ENCODE peak calls at places on chromosome 12, in eight cellular contexts. L is nephron progenitor cell, F is dorsolateral prefrontal cortex, I is uterus, X is fibroblast of mammary gland, H is adrenal gland, Y is GM12865, A is ovary. C is an unnamed sample.

GRCh38 chr12:53726946-53727309 is 324 bp downstream of the CALCOCO1 start:
- DNase-seq in L (peak), F (no peak), I (no peak), X (peak), H (no peak), Y (no peak), A (peak), C (peak)

GRCh38 chr12:13135336-13136178 is 32.1 kb upstream of the GSG1 start:
- DNase-seq in L (no peak), F (peak), I (peak), X (peak), H (peak), Y (no peak), A (peak), C (peak)

GRCh38 chr12:96698965-96699364 is 208.1 kb upstream of the NEDD1 start:
- DNase-seq in L (no peak), F (no peak), I (no peak), X (no peak), H (no peak), Y (no peak), A (no peak), C (no peak)

GRCh38 chr12:94266796-94267529 is 118.6 kb downstream of the PLXNC1 start:
- DNase-seq in L (no peak), F (no peak), I (no peak), X (peak), H (no peak), Y (no peak), A (no peak), C (peak)

GRCh38 chr12:13044859-13045384 is 741 bp downstream of the FAM234B start:
- DNase-seq in L (no peak), F (no peak), I (no peak), X (peak), H (no peak), Y (no peak), A (no peak), C (no peak)

GRCh38 chr12:182381-182883 is 31.5 kb downstream of the SLC6A12 start:
- DNase-seq in L (no peak), F (no peak), I (no peak), X (peak), H (no peak), Y (no peak), A (no peak), C (peak)

GRCh38 chr12:53418221-53418620 is 5.4 kb upstream of the AMHR2 start:
- DNase-seq in L (no peak), F (no peak), I (no peak), X (no peak), H (no peak), Y (no peak), A (no peak), C (no peak)

GRCh38 chr12:130981156-130981789 is 27.6 kb downstream of the ADGRD1 start:
- DNase-seq in L (no peak), F (no peak), I (no peak), X (no peak), H (no peak), Y (no peak), A (no peak), C (peak)

DNA sequence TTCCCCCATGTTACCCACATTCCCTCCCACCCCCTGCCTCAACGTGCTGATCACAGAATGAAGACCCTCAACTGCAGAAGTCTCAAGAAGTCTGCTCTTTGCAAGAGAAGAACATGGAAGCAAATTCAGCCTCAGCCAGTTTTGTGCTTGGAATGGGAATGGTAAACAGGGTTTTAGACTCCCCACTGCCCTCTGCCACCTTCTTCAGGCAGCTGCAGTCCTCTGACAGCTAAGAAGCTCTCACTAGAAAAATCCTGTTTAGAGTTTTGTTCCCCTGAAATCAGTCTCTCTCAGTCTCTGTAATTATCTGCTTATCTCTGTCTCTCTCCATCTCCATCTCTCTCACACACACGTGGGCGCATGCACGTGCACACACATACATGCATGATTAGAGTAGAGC is 85.4 kb downstream of the CRACR2A start:
- DNase-seq in L (no peak), F (no peak), I (no peak), X (no peak), H (no peak), Y (no peak), A (no peak), C (no peak)
- TF ChIP-seq CTCF in L (no peak), F (no peak), I (no peak), X (no peak), H (no peak), Y (no peak), A (no peak), C (no peak)

DNA sequence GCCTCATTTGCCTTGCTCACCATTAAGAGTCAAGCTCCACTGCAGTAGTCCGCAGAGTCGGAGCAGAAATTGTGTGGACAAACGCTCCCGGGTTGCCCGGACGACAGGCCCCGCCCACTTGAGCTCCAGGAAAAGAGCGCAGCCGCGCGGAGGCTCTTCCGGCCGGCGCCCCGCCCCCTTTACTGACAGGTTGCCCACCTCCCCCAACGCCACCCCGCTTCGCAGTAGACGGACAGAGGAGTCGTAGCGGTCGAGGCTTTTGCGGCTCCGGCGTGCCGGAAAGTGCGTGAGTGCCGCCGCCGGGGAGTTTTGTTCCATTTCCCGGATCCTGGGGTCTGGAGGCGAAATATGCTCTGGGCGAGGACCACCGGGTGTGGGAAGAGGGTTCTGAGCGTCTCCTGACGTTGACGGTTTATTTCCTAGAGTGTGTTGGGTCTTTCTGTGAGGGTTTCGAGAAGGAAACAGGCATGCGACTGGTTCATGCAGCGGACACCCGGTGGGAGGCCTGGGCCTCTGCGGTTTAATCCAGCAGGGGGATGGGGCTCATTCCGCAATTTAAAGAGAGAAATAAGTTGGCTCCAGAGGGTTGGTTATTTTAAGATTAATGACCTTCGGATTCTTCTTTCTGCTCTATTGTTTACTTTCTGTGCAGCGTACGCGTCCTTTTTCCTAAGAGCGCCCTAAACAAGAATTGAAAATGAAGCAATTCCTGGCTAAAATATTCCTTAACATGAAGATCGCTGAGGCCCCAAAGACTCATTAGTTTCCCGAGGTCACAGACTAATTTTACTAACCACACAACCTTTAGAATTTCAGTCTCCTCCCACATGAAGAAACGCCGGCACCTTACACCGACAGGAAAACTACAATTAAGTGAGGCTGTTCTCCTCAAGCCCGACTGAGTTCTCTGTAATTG is at the start of the genes DNAI7 and ETFRF1:
- DNase-seq in L (peak), F (peak), I (peak), X (peak), H (peak), Y (peak), A (peak), C (peak)
- TF ChIP-seq CTCF in L (no peak), F (peak), I (no peak), X (no peak), H (peak), Y (no peak), A (peak), C (no peak)

GRCh38 chr12:56084958-56085543 is 5.1 kb downstream of the ERBB3 start:
- DNase-seq in L (peak), F (no peak), I (no peak), X (peak), H (peak), Y (peak), A (no peak), C (peak)
- TF ChIP-seq CTCF in L (no peak), F (no peak), I (no peak), X (peak), H (peak), Y (peak), A (no peak), C (peak)

GRCh38 chr12:21604245-21605101 is at the start of gene GYS2:
- DNase-seq in L (no peak), F (no peak), I (no peak), X (no peak), H (no peak), Y (no peak), A (no peak), C (no peak)

GRCh38 chr12:21606175-21606574 is 1.5 kb upstream of the GYS2 start:
- DNase-seq in L (no peak), F (no peak), I (no peak), X (no peak), H (no peak), Y (no peak), A (no peak), C (no peak)

GRCh38 chr12:21602774-21603173 is 1.9 kb downstream of the GYS2 start:
- DNase-seq in L (no peak), F (no peak), I (no peak), X (no peak), H (no peak), Y (no peak), A (no peak), C (no peak)

GRCh38 chr12:21607701-21608100 is 3.1 kb upstream of the GYS2 start:
- DNase-seq in L (no peak), F (no peak), I (no peak), X (peak), H (no peak), Y (no peak), A (no peak), C (peak)
- TF ChIP-seq CTCF in L (no peak), F (peak), I (no peak), X (peak), H (peak), Y (no peak), A (peak), C (peak)

DNA sequence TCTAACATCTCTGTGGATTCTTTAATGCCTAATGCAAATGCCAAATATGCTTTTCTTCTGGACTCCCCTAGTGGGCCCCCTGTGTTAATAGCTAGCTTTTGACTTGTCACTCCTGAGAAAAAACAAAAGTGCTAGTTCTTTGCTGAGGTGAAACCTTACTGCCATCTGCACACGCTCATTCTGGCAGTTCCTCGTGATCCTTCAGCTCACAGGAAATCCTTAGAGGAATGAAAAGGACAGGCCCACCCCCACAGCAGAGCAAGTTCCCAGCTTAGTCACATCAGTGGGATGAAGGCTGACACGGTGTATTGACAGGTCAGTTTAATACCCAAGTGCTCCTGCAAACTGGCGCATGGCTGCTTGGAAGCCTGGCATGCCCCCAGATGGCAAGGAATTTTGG is 165.1 kb upstream of the ATP2B1 start:
- DNase-seq in L (no peak), F (no peak), I (no peak), X (peak), H (no peak), Y (no peak), A (no peak), C (peak)
- TF ChIP-seq CTCF in L (no peak), F (no peak), I (no peak), X (no peak), H (no peak), Y (no peak), A (no peak), C (no peak)

GRCh38 chr12:15689751-15690191 is 99.4 kb downstream of the EPS8 start:
- DNase-seq in L (no peak), F (no peak), I (no peak), X (no peak), H (no peak), Y (no peak), A (no peak), C (no peak)

GRCh38 chr12:15687583-15687982 is 101.6 kb downstream of the EPS8 start:
- DNase-seq in L (no peak), F (no peak), I (no peak), X (no peak), H (no peak), Y (no peak), A (no peak), C (no peak)

GRCh38 chr12:15688202-15688736 is 100.9 kb downstream of the EPS8 start:
- DNase-seq in L (peak), F (peak), I (no peak), X (no peak), H (peak), Y (peak), A (peak), C (no peak)

GRCh38 chr12:15690320-15690719 is 98.9 kb downstream of the EPS8 start:
- DNase-seq in L (no peak), F (no peak), I (no peak), X (no peak), H (no peak), Y (no peak), A (no peak), C (no peak)

DNA sequence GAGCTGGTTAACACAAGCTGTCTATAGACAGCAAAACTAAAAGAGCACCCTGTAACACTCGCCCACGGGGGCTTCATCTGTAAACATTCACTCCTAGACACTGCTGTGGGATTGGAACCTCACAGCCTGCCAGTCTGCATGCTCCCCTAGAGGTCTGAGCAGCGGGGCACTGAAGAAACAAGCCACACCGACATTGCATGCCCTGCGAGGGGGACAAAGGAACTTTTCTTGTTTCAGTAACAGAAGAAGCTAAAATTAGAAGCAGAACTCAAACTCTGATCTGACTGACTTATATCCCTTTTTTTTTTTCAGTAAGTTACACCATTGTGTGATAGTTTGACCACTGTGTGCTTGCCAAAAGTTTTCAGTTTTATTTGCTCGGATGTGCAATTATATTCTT is 100.3 kb downstream of the EPS8 start:
- DNase-seq in L (peak), F (no peak), I (no peak), X (no peak), H (no peak), Y (no peak), A (no peak), C (no peak)
- TF ChIP-seq CTCF in L (no peak), F (no peak), I (no peak), X (no peak), H (no peak), Y (no peak), A (no peak), C (no peak)

DNA sequence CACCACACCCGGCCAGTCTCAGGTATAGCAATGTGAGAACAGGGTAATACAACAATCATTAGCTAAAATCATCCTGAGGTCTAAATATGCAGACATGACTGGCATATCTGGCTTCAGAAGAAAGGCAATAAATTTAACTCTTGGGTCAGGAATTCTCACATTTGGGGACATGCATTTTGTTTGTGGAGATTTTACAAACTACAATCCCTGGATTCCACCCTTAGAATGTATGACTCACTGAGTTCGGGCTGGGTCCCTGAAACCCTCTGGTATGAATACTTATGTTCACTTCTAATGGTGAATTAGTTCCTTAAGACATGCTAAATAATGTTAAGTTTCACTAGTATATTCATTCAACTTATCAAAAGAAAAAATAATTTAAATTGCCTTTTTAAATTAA is 98.9 kb upstream of the HMGA2 start:
- DNase-seq in L (no peak), F (no peak), I (no peak), X (no peak), H (no peak), Y (no peak), A (no peak), C (no peak)
- TF ChIP-seq CTCF in L (no peak), F (no peak), I (no peak), X (no peak), H (no peak), Y (no peak), A (no peak), C (no peak)